ENCODE peak calls at places on chromosomes 7 and 10, in four cellular contexts. D, Z, W and V are unnamed samples.

GRCh38 chr7:100366411-100367250 is 6.7 kb upstream of the PILRA start:
- DNase-seq in D (no peak), Z (peak; percentile 57), W (no peak), V (no peak)

GRCh38 chr7:95322874-95323273 is 1.5 kb downstream of the PON1 start:
- DNase-seq in D (no peak), Z (no peak), W (no peak), V (no peak)

GRCh38 chr10:992523-993340 is 4.5 kb downstream of the GTPBP4 start:
- DNase-seq in D (no peak), Z (no peak), W (no peak), V (no peak)

GRCh38 chr10:79354141-79354540 is 6.9 kb downstream of the PPIF start:
- DNase-seq in D (no peak), Z (no peak), W (no peak), V (no peak)

GRCh38 chr10:52442576-52442975 is 128.5 kb downstream of the DKK1 start:
- DNase-seq in D (no peak), Z (no peak), W (no peak), V (no peak)

GRCh38 chr7:99595111-99595745 is 2.8 kb upstream of the TMEM225B start:
- DNase-seq in D (no peak), Z (no peak), W (no peak), V (no peak)

GRCh38 chr10:126504051-126504760 is 115.9 kb upstream of the ADAM12 start:
- DNase-seq in D (peak; percentile 29), Z (no peak), W (peak; percentile 24), V (no peak)

GRCh38 chr7:13071999-13072398 is 384.6 kb downstream of the ARL4A start:
- DNase-seq in D (no peak), Z (no peak), W (no peak), V (no peak)

GRCh38 chr7:86643478-86644281 is at the start of gene GRM3:
- DNase-seq in D (no peak), Z (no peak), W (no peak), V (no peak)

GRCh38 chr10:81862596-81862995 is 12.4 kb upstream of the NRG3 start:
- DNase-seq in D (no peak), Z (no peak), W (no peak), V (no peak)

GRCh38 chr10:120926611-120927010 is 75.4 kb downstream of the WDR11 start:
- DNase-seq in D (no peak), Z (no peak), W (no peak), V (no peak)

GRCh38 chr7:17598846-17599245 is 300.4 kb downstream of the AHR start:
- DNase-seq in D (no peak), Z (no peak), W (no peak), V (no peak)

GRCh38 chr10:71188201-71188600 is 24.2 kb upstream of the UNC5B start:
- DNase-seq in D (no peak), Z (no peak), W (no peak), V (no peak)

GRCh38 chr10:24813866-24814265 is 90.2 kb upstream of the ARHGAP21 start:
- DNase-seq in D (no peak), Z (no peak), W (no peak), V (no peak)

GRCh38 chr7:85719981-85720963 is 533.4 kb upstream of the SEMA3D start:
- DNase-seq in D (no peak), Z (no peak), W (no peak), V (no peak)

GRCh38 chr7:147485660-147486210 is 1104.8 kb upstream of the C7orf33 start:
- DNase-seq in D (no peak), Z (no peak), W (no peak), V (no peak)

GRCh38 chr10:25666276-25666675 is 267.8 kb upstream of the MYO3A start:
- DNase-seq in D (no peak), Z (no peak), W (no peak), V (no peak)

GRCh38 chr10:80589726-80590373 is 52.1 kb downstream of the SH2D4B start:
- DNase-seq in D (no peak), Z (no peak), W (no peak), V (no peak)

GRCh38 chr7:112619343-112619742 is 138.6 kb downstream of the LSMEM1 start:
- DNase-seq in D (no peak), Z (no peak), W (no peak), V (no peak)

GRCh38 chr10:100528885-100529472 is 692 bp downstream of the NDUFB8 start:
- DNase-seq in D (peak; percentile 35), Z (peak; percentile 20), W (no peak), V (no peak)

GRCh38 chr10:83677795-83678194 is 461.5 kb upstream of the GHITM start:
- DNase-seq in D (no peak), Z (no peak), W (no peak), V (no peak)

GRCh38 chr7:106450716-106451115 is 165.9 kb upstream of the NAMPT start:
- DNase-seq in D (no peak), Z (no peak), W (no peak), V (no peak)

GRCh38 chr7:151249034-151249731 is 689 bp upstream of the SMARCD3 start:
- DNase-seq in D (no peak), Z (peak; percentile 90), W (peak; percentile 38), V (no peak)

GRCh38 chr7:96016056-96016455 is 243.7 kb downstream of the DYNC1I1 start:
- DNase-seq in D (no peak), Z (no peak), W (no peak), V (no peak)

DNA sequence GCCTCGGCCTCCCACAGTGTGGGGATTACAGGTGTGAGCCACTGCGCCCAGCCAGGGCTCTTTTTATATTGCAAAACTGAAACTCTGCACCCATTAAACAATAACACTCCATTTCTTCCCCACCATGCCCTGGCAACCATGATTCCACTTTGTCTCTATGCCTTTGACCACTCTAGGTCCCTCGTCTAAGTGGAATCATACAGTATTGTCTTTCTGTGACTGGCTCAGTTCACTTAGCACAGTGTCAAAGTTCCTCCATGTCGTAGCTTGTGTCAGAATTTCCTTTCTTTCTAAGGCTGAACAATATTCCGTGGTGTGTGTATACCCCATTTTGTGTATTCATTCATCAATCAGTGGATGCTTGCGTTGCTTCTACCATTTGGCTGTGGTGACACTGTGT is 46.2 kb downstream of the CUX1 start:
- DNase-seq in D (peak; percentile 48), Z (no peak), W (no peak), V (no peak)
- H3K4me3 ChIP-seq in D (peak overlapping the region; percentile 6), Z (no peak overlapping the region), W (no peak overlapping the region), V (no peak overlapping the region)

GRCh38 chr7:73452999-73453635 is 19.5 kb downstream of the FZD9 start:
- DNase-seq in D (no peak), Z (no peak), W (no peak), V (no peak)

GRCh38 chr7:73448609-73449008 is 15.0 kb downstream of the FZD9 start:
- DNase-seq in D (no peak), Z (no peak), W (no peak), V (no peak)

GRCh38 chr7:73451780-73452398 is 18.3 kb downstream of the FZD9 start:
- DNase-seq in D (peak; percentile 62), Z (no peak), W (peak; percentile 67), V (no peak)

GRCh38 chr7:73449422-73449821 is 15.8 kb downstream of the FZD9 start:
- DNase-seq in D (no peak), Z (no peak), W (no peak), V (no peak)

DNA sequence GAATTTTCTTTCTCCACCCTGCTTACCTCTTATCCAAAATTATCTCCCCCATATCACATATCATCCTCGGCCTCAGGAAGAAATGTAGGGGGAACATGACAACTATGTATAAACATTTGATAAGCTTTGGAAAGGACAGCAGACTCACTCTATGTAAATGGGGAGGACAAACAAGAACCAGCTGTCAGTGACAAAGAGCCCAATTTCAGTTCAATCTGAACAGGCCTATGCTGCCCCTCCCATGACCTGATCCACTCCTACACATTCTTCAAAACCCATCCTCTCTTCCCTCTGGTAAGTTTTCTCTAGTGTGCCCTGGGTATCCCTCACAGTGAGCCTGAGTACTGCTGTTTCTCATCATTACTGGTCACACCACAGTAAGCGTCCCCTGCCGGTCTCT is 20.8 kb downstream of the FZD9 start:
- DNase-seq in D (no peak), Z (no peak), W (no peak), V (no peak)
- H3K36me3 ChIP-seq in D (peaks cover 98% of the 10 kb centered on the region), Z (no peaks in the 10 kb centered on the region), W (peaks cover 77% of the 10 kb centered on the region), V (peaks cover 73% of the 10 kb centered on the region)

GRCh38 chr10:131758942-131759315 is 141.9 kb upstream of the PPP2R2D start:
- DNase-seq in D (no peak), Z (no peak), W (no peak), V (no peak)

GRCh38 chr10:131759347-131759746 is 141.5 kb upstream of the PPP2R2D start:
- DNase-seq in D (no peak), Z (no peak), W (no peak), V (no peak)

GRCh38 chr10:131758062-131758941 is 142.5 kb upstream of the PPP2R2D start:
- DNase-seq in D (no peak), Z (peak; percentile 41), W (no peak), V (no peak)

GRCh38 chr10:131755200-131755599 is 145.6 kb upstream of the PPP2R2D start:
- DNase-seq in D (no peak), Z (no peak), W (no peak), V (no peak)

DNA sequence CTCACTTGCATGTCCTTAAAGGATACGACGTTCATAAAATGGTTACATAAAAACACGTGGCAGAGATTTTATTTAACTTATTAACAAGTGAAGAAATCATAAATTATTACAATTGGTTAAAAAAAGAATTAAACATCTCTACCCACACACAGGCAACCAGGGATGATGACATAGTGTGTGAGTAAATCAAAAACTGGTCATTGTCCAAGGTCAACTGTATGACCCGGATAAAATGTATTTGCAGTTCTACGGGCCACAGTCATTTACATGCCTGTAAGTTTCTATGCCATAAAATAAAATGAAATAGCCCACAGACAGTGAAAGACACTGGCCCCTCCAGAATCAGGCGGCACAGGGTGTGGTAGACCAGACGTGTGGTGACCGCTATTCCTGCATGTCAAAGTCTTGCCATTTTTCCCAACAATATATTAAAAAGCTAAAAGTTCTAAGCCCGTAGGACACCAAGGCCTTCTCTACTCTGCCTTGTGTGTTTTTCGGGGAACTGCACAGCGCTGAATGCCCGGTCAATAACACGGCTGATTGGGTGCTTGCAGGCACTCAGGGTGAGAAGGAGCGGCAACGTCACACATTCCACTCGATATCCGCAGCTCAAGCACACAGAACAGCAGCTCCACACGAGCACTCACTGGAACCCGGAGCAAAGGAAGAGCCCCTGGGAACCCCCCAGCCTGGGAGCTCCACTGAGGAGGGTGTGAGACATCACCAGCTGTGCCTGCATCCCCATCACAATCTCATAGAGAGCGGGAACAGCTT is 143.3 kb upstream of the PPP2R2D start:
- DNase-seq in D (no peak), Z (peak; percentile 44), W (no peak), V (no peak)
- H3K4me3 ChIP-seq in D (no peak overlapping the region), Z (no peak overlapping the region), W (no peak overlapping the region), V (no peak overlapping the region)

GRCh38 chr7:158683541-158683940 is 21.1 kb downstream of the NCAPG2 start:
- DNase-seq in D (no peak), Z (no peak), W (no peak), V (no peak)

GRCh38 chr7:158685727-158686126 is 18.9 kb downstream of the NCAPG2 start:
- DNase-seq in D (no peak), Z (no peak), W (no peak), V (no peak)

GRCh38 chr7:158687406-158687805 is 17.2 kb downstream of the NCAPG2 start:
- DNase-seq in D (no peak), Z (no peak), W (no peak), V (no peak)

GRCh38 chr7:158682456-158682855 is 22.1 kb downstream of the NCAPG2 start:
- DNase-seq in D (no peak), Z (no peak), W (no peak), V (no peak)

DNA sequence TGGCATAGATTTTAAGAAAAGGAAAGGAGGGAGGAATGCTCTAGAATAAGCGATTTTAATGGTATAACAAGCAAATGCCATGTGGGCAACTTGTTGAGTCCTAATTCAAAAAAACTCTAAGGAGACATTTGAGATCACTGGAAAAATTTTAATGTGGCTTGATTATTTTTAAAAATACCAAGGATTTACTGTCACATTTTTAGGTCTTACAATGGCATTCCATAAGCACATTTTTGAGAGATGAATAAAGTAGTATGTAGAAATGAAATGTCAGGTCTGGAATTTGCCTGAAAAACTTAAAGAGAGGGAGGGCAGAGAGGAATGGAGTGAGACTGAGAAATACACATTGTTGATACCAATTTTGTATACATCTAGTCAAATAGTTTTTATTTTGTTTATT is 20.3 kb downstream of the NCAPG2 start:
- DNase-seq in D (no peak), Z (no peak), W (no peak), V (no peak)
- H3K36me3 ChIP-seq in D (peaks cover 99% of the 10 kb centered on the region), Z (no peaks in the 10 kb centered on the region), W (peaks cover 19% of the 10 kb centered on the region), V (no peaks in the 10 kb centered on the region)